ENCODE peak calls at places on chromosomes 7 and 10, in four cellular contexts. A is H9, C is psoas muscle, U is colonic mucosa. W is an unnamed sample. For H3K9me3, the result is how much of the 10 kb centered on the place peaks cover.

GRCh38 chr10:76149182-76149581 is 717.8 kb downstream of the LRMDA start:
- DNase-seq in C (no peak), A (no peak), U (no peak), W (no peak)

GRCh38 chr7:135714534-135715009 is 13.4 kb downstream of the SLC13A4 start:
- DNase-seq in C (no peak), U (no peak), A (peak), W (no peak)

GRCh38 chr10:26805567-26806245 is 55.1 kb downstream of the ABI1 start:
- DNase-seq in U (no peak), A (no peak), C (no peak), W (no peak)

GRCh38 chr10:103054621-103055020 is 136.5 kb downstream of the CNNM2 start:
- DNase-seq in C (no peak), U (no peak), A (no peak), W (no peak)

GRCh38 chr7:134755422-134756022 is 23.9 kb upstream of the CALD1 start:
- DNase-seq in U (no peak), A (no peak), C (no peak), W (no peak)

GRCh38 chr10:133438711-133439273 is 14.4 kb upstream of the SPRN start:
- DNase-seq in A (no peak), U (no peak), C (no peak), W (peak)

GRCh38 chr10:119103687-119104652 is at the start of gene DENND10:
- DNase-seq in A (peak), C (peak), U (peak), W (peak)

GRCh38 chr7:127366680-127367079 is 25.8 kb downstream of the ZNF800 start:
- DNase-seq in U (no peak), A (no peak), C (no peak), W (no peak)

GRCh38 chr7:20383351-20383750 is 52.7 kb downstream of the ITGB8 start:
- DNase-seq in A (no peak), U (no peak), C (no peak), W (no peak)

GRCh38 chr7:129925416-129926002 is 27.3 kb downstream of the UBE2H start:
- DNase-seq in A (no peak), C (no peak), U (no peak), W (no peak)

GRCh38 chr7:22192778-22193177 is 164.2 kb downstream of the RAPGEF5 start:
- DNase-seq in A (no peak), C (no peak), U (no peak), W (no peak)

GRCh38 chr10:131609176-131609575 is 291.6 kb upstream of the PPP2R2D start:
- DNase-seq in U (no peak), A (no peak), C (no peak), W (no peak)

GRCh38 chr7:144780071-144780608 is 55.7 kb downstream of the TPK1 start:
- DNase-seq in U (no peak), A (no peak), C (no peak), W (no peak)

GRCh38 chr10:63114031-63114814 is 18.9 kb upstream of the NRBF2 start:
- DNase-seq in A (no peak), C (peak), U (peak), W (no peak)

GRCh38 chr7:85065888-85066485 is 120.9 kb downstream of the SEMA3D start:
- DNase-seq in A (no peak), U (no peak), C (no peak), W (no peak)

GRCh38 chr10:60937784-60938654 is 6.0 kb downstream of the RHOBTB1 start:
- DNase-seq in U (no peak), A (no peak), C (no peak), W (no peak)

GRCh38 chr10:97752956-97753355 is 16.0 kb downstream of the ZFYVE27 start:
- DNase-seq in C (no peak), U (no peak), A (no peak), W (no peak)

GRCh38 chr7:75969704-75970498 is 24.5 kb downstream of the TMEM120A start:
- DNase-seq in C (peak), A (no peak), U (no peak), W (no peak)

GRCh38 chr10:129765664-129766550 is 198.2 kb downstream of the EBF3 start:
- DNase-seq in A (peak), U (peak), C (no peak), W (no peak)

GRCh38 chr10:96895662-96896424 is 63.7 kb downstream of the LCOR start:
- DNase-seq in C (no peak), A (no peak), U (no peak), W (no peak)

GRCh38 chr7:52447781-52448180 is 587.7 kb upstream of the POM121L12 start:
- DNase-seq in A (no peak), U (no peak), C (no peak), W (no peak)

GRCh38 chr10:3294919-3295318 is 122.3 kb upstream of the PITRM1 start:
- DNase-seq in C (no peak), A (no peak), U (no peak), W (no peak)

GRCh38 chr7:7653568-7654187 is 13.1 kb downstream of the UMAD1 start:
- DNase-seq in U (no peak), C (no peak), A (peak), W (no peak)

GRCh38 chr10:59063491-59063890 is 113.0 kb upstream of the PHYHIPL start:
- DNase-seq in A (no peak), C (no peak), U (no peak), W (no peak)

GRCh38 chr10:59991661-59992060 is 85.3 kb upstream of the CCDC6 start:
- DNase-seq in U (peak), C (no peak), A (no peak), W (no peak)

GRCh38 chr7:1709900-1710299 is 39.8 kb downstream of the ELFN1 start:
- DNase-seq in A (no peak), C (no peak), U (no peak), W (no peak)

GRCh38 chr7:81519886-81520285 is 250.0 kb downstream of the HGF start:
- DNase-seq in C (no peak), U (no peak), A (no peak), W (no peak)

GRCh38 chr10:119896061-119896655 is 3.6 kb downstream of the SEC23IP start:
- DNase-seq in U (peak), C (no peak), A (no peak), W (no peak)

GRCh38 chr7:105345003-105345402 is 43.7 kb downstream of the SRPK2 start:
- DNase-seq in U (no peak), A (no peak), C (no peak), W (no peak)

GRCh38 chr10:48533540-48533939 is 71.3 kb downstream of the ARHGAP22 start:
- DNase-seq in U (no peak), C (no peak), A (no peak), W (no peak)

GRCh38 chr7:17719998-17720397 is 220.3 kb downstream of the SNX13 start:
- DNase-seq in A (no peak), U (no peak), C (no peak), W (no peak)

GRCh38 chr7:156639426-156640256 is 933 bp upstream of the RNF32 start:
- DNase-seq in C (peak), A (peak), U (no peak), W (no peak)

DNA sequence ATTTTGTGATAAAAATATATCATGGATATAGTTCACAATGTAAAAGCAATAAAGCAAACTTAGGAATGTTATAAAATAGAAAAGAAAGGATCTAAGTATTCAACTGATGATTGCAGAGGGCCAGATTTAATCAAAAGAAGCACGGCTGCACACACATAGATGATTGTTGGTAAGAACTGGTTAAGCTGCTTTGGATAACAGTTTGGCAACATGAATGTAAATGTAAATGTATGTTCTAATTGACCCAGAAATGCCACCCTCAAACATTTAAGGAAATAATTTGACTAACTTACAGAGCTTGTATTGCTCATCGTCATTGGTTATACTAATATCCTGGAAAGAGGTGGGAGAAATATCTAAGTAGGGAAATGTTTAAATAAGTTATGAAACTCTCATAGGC is 13.1 kb downstream of the ZNF485 start:
- DNase-seq in U (no peak), A (no peak), C (no peak), W (no peak)
- H3K9me3 ChIP-seq in U (under half), A (under half), C (under half), W (under half)

GRCh38 chr7:64533756-64534155 is 29.1 kb downstream of the ZNF680 start:
- DNase-seq in A (no peak), U (no peak), C (no peak), W (no peak)

DNA sequence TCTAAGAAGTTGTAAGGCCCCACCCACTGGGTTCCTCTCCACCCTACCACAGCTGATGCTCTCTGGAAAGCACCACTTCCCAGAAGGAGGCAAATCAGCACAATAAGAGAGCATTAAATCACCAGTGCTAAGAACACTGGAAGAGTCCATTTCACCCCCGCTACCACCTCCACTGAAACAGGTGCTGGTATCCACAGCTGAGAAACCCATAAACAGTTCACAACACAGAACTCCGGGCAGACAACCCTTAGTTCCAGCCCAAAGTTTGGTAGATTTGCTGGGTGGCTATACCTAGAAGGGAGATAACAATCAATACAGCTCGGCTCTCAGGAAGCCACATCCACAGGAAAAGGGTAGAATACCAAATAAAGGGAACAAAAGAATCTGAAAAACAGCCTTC is 34.1 kb downstream of the ZNF680 start:
- DNase-seq in C (no peak), A (no peak), U (no peak), W (no peak)
- H3K27ac ChIP-seq in C (no peak), A (no peak), U (no peak), W (no peak)

DNA sequence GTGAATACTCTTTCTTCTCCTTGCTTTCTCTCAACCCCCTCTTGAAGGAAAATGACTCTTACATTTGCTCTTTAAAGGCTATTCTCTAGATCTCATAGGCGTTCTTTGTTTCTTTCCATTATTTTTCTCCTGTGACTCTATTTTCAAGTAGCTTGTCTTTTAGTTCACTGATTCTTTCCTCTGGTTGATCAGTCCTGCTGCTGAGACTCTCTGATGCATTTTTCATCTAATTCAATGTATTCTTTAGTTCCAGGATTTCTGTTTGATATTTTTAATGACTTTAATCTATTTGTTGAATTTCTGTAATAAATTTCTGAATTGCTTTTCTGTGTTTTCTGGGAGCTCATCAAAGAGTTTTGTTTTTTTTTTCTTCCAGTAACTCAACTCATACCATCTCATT is 397.7 kb downstream of the CNTNAP2 start:
- DNase-seq in A (no peak), U (no peak), C (no peak), W (no peak)
- H3K9me3 ChIP-seq in A (under half), U (under half), C (under half), W (under half)

DNA sequence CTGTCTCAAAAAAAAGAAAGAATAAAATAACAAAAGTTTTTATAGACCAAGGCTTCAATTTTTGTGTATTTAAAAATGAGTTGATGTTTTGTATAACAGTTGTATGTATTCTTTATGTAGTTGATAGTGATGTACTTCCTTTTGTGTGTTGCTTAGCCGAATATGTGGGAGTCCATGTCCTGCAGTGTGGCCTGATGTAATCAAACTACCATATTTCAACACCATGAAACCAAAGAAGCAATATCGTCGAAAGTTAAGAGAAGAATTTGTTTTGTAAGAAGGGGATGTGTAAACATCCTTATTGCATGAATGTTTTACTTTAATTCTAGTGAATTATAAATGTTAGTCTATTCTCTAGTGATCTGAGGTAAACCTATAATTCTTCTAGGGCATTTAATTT is 56.6 kb downstream of the MPLKIP start:
- DNase-seq in C (no peak), U (no peak), A (no peak), W (no peak)
- H3K27ac ChIP-seq in C (no peak), U (no peak), A (no peak), W (no peak)

DNA sequence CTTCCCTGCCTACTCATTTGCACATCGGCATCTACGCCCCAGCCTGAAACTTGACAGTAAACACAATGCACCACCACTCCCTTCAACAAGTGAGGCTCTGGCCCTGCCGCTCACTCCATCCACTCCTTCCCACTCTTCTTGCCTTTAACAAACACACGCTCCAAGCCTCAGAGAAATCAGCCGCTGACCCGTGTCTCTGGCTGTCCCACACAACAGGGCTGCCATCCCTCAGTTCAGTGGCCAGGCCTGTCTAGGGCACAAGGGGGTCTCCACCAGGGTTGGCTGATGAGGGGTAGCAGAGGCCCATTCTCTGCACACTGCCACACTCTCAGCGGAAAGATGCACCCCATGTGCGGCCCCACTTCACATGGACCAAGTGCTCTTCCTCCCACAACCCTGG is 54.5 kb downstream of the CTBP2 start:
- DNase-seq in U (no peak), C (peak), A (no peak), W (no peak)
- H3K9me3 ChIP-seq in U (under half), C (under half), A (under half), W (under half)

DNA sequence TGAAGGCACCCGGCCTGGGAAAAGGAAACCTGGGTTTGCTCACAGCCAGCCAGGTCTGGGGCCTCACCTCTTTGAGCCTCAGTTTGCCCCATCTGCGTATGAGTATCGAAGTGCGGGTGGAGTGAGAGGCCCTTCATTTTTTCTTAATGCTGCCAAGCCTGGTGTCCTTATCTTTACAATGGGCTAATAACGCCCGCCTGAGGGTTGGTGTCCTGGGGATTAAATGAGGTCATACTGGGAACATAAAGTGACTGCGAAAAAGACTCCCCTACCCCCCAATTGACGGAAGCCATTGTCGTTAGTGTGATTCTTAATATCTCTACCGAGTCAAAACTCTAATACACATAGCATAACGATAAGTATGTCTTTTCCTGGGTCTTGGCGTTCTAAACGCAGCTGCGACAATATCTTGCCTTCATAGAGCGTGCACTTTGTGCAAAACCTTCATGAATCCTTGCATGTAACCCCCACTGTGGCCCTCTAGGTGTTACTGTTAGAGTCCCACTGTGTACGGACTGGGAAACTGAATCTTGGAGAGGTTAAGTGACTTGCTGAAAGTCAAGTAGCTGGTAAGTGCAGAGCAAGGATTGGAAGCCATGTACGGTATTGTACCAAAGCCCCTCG is 11.4 kb upstream of the GRB10 start:
- DNase-seq in C (no peak), U (no peak), A (no peak), W (no peak)
- H3K27ac ChIP-seq in C (peak), U (no peak), A (no peak), W (no peak)

GRCh38 chr7:55794527-55794926 is 68.0 kb downstream of the SEPTIN14 start:
- DNase-seq in U (no peak), A (no peak), C (no peak), W (no peak)
- H3K9me3 ChIP-seq in U (under half), A (under half), C (under half), W (under half)

GRCh38 chr10:30816144-30816811 is 186.7 kb upstream of the LYZL2 start:
- DNase-seq in U (no peak), C (no peak), A (no peak), W (no peak)

GRCh38 chr10:30817541-30817940 is 188.0 kb upstream of the LYZL2 start:
- DNase-seq in C (no peak), A (no peak), U (no peak), W (no peak)

GRCh38 chr10:30818854-30819253 is 189.3 kb upstream of the LYZL2 start:
- DNase-seq in C (peak), U (no peak), A (no peak), W (no peak)

GRCh38 chr10:30818010-30818660 is 188.6 kb upstream of the LYZL2 start:
- DNase-seq in A (no peak), U (no peak), C (peak), W (no peak)

DNA sequence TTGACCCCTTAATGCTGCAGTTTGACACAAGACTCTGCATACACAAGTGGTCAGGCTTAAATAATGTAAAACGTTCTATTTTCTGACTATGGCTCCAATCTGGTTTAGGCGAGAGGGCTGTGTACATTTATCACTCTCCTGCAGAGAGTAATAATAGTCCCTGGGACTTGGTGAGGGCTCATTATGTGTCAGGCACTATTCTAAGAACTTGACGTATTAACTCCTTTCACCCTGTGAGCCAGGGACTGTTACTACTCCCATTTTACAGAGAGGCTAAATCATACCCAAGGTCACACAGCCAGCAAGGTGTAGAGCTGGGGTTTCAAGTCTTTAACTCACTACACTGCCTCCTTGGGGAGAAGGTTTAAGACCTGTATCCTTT is 187.2 kb upstream of the LYZL2 start:
- DNase-seq in A (no peak), U (no peak), C (no peak), W (no peak)
- H3K27ac ChIP-seq in A (no peak), U (no peak), C (peak), W (no peak)

GRCh38 chr7:157751351-157751750 is 414.5 kb downstream of the DNAJB6 start:
- DNase-seq in A (no peak), C (no peak), U (no peak), W (no peak)
- H3K9me3 ChIP-seq in A (under half), C (under half), U (under half), W (under half)

DNA sequence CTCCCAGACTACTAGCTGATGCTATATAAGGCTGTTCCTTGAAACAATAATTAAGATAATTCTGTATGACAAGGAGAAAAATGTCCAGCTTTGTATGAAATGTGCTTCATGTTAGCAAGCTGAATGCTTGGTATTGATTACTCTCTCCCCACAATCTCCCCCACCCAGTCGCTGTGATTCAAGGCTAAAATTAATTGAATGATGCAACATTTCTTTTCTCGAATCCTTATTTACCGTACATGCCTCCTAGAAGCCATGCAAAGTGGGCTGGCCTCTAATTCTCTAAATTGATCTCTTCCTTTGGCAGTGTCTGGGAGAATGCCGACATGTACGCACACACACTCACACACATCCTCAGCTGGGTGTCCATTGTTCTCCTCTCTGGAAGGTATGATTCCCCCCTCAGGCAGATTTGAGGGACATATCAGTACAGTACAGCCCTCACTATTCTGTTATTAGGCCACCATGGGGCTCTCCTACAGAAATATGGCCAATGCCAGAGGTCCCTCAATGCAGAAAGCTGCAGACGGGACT is 324.1 kb downstream of the RPS24 start:
- DNase-seq in U (no peak), A (no peak), C (no peak), W (no peak)
- H3K27ac ChIP-seq in U (no peak), A (no peak), C (no peak), W (no peak)

W was measured in naive thymus-derived CD4-positive, alpha-beta T cell.